ENCODE peak calls at places on chromosomes 6 and 20, in nine cellular contexts. One of them, this sample, is unnamed.

GRCh38 chr6:83221302-83221701 is 28.1 kb downstream of the RWDD2A start:
- DNase-seq in AG20443: no peak
- DNase-seq in activated CD4-positive, alpha-beta T cell treated with anti-CD3 and anti-CD28 coated beads, Interleukin-2, amount 50 U/mL, for 48 hours: no peak
- DNase-seq in germinal center: no peak
- DNase-seq in T1000: no peak
- DNase-seq in posterior vena cava: no peak
- DNase-seq in DMS153: no peak
- DNase-seq in HepG2: no peak
- DNase-seq in omental fat pad: no peak
- DNase-seq in this sample: no peak

GRCh38 chr6:169904051-169904922 is 152.9 kb downstream of the ERMARD start:
- DNase-seq in AG20443: no peak
- DNase-seq in omental fat pad: no peak
- DNase-seq in germinal center: no peak
- DNase-seq in posterior vena cava: peak
- DNase-seq in HepG2: no peak
- DNase-seq in activated CD4-positive, alpha-beta T cell treated with anti-CD3 and anti-CD28 coated beads, Interleukin-2, amount 50 U/mL, for 48 hours: no peak
- DNase-seq in DMS153: no peak
- DNase-seq in T1000: no peak
- DNase-seq in this sample: no peak

GRCh38 chr6:11093065-11093590 is 506 bp upstream of the SMIM13 start:
- DNase-seq in activated CD4-positive, alpha-beta T cell treated with anti-CD3 and anti-CD28 coated beads, Interleukin-2, amount 50 U/mL, for 48 hours: no peak
- DNase-seq in AG20443: no peak
- DNase-seq in T1000: no peak
- DNase-seq in posterior vena cava: peak
- DNase-seq in germinal center: peak
- DNase-seq in omental fat pad: no peak
- DNase-seq in HepG2: no peak
- DNase-seq in DMS153: no peak
- DNase-seq in this sample: no peak

GRCh38 chr6:24673625-24674024 is 6.7 kb downstream of the ACOT13 start:
- DNase-seq in posterior vena cava: no peak
- DNase-seq in germinal center: no peak
- DNase-seq in AG20443: no peak
- DNase-seq in activated CD4-positive, alpha-beta T cell treated with anti-CD3 and anti-CD28 coated beads, Interleukin-2, amount 50 U/mL, for 48 hours: no peak
- DNase-seq in omental fat pad: no peak
- DNase-seq in T1000: no peak
- DNase-seq in HepG2: no peak
- DNase-seq in DMS153: no peak
- DNase-seq in this sample: no peak

GRCh38 chr6:110319843-110320242 is 38.3 kb downstream of the METTL24 start:
- DNase-seq in T1000: no peak
- DNase-seq in germinal center: no peak
- DNase-seq in HepG2: no peak
- DNase-seq in AG20443: no peak
- DNase-seq in omental fat pad: no peak
- DNase-seq in activated CD4-positive, alpha-beta T cell treated with anti-CD3 and anti-CD28 coated beads, Interleukin-2, amount 50 U/mL, for 48 hours: no peak
- DNase-seq in posterior vena cava: no peak
- DNase-seq in DMS153: no peak
- DNase-seq in this sample: no peak

GRCh38 chr6:119108076-119108475 is 29.6 kb upstream of the FAM184A start:
- DNase-seq in HepG2: no peak
- DNase-seq in AG20443: no peak
- DNase-seq in T1000: no peak
- DNase-seq in activated CD4-positive, alpha-beta T cell treated with anti-CD3 and anti-CD28 coated beads, Interleukin-2, amount 50 U/mL, for 48 hours: no peak
- DNase-seq in germinal center: no peak
- DNase-seq in omental fat pad: no peak
- DNase-seq in posterior vena cava: no peak
- DNase-seq in DMS153: no peak
- DNase-seq in this sample: no peak

GRCh38 chr6:158287047-158287446 is 25.2 kb upstream of the TULP4 start:
- DNase-seq in germinal center: no peak
- DNase-seq in HepG2: no peak
- DNase-seq in activated CD4-positive, alpha-beta T cell treated with anti-CD3 and anti-CD28 coated beads, Interleukin-2, amount 50 U/mL, for 48 hours: no peak
- DNase-seq in AG20443: no peak
- DNase-seq in omental fat pad: no peak
- DNase-seq in DMS153: peak
- DNase-seq in posterior vena cava: no peak
- DNase-seq in T1000: no peak
- DNase-seq in this sample: no peak

GRCh38 chr6:82953871-82954270 is 111.8 kb downstream of the UBE3D start:
- DNase-seq in activated CD4-positive, alpha-beta T cell treated with anti-CD3 and anti-CD28 coated beads, Interleukin-2, amount 50 U/mL, for 48 hours: no peak
- DNase-seq in T1000: no peak
- DNase-seq in DMS153: no peak
- DNase-seq in germinal center: no peak
- DNase-seq in omental fat pad: no peak
- DNase-seq in HepG2: no peak
- DNase-seq in AG20443: no peak
- DNase-seq in posterior vena cava: no peak
- DNase-seq in this sample: no peak

GRCh38 chr6:22600059-22600458 is 30.7 kb downstream of the HDGFL1 start:
- DNase-seq in HepG2: no peak
- DNase-seq in posterior vena cava: no peak
- DNase-seq in germinal center: no peak
- DNase-seq in AG20443: no peak
- DNase-seq in activated CD4-positive, alpha-beta T cell treated with anti-CD3 and anti-CD28 coated beads, Interleukin-2, amount 50 U/mL, for 48 hours: no peak
- DNase-seq in omental fat pad: no peak
- DNase-seq in T1000: no peak
- DNase-seq in DMS153: no peak
- DNase-seq in this sample: no peak

GRCh38 chr6:108850669-108851467 is 2.6 kb downstream of the ARMC2 start:
- DNase-seq in T1000: no peak
- DNase-seq in DMS153: no peak
- DNase-seq in posterior vena cava: no peak
- DNase-seq in germinal center: no peak
- DNase-seq in omental fat pad: no peak
- DNase-seq in AG20443: no peak
- DNase-seq in HepG2: peak
- DNase-seq in activated CD4-positive, alpha-beta T cell treated with anti-CD3 and anti-CD28 coated beads, Interleukin-2, amount 50 U/mL, for 48 hours: no peak
- DNase-seq in this sample: no peak

GRCh38 chr6:91711518-91711917 is 1124.6 kb upstream of the MAP3K7 start:
- DNase-seq in omental fat pad: no peak
- DNase-seq in DMS153: no peak
- DNase-seq in HepG2: no peak
- DNase-seq in T1000: no peak
- DNase-seq in AG20443: no peak
- DNase-seq in germinal center: no peak
- DNase-seq in activated CD4-positive, alpha-beta T cell treated with anti-CD3 and anti-CD28 coated beads, Interleukin-2, amount 50 U/mL, for 48 hours: no peak
- DNase-seq in posterior vena cava: no peak
- DNase-seq in this sample: no peak

GRCh38 chr20:57650756-57651483 is 30.7 kb upstream of the ZBP1 start:
- DNase-seq in posterior vena cava: peak
- DNase-seq in germinal center: no peak
- DNase-seq in omental fat pad: peak
- DNase-seq in HepG2: no peak
- DNase-seq in AG20443: no peak
- DNase-seq in T1000: no peak
- DNase-seq in activated CD4-positive, alpha-beta T cell treated with anti-CD3 and anti-CD28 coated beads, Interleukin-2, amount 50 U/mL, for 48 hours: no peak
- DNase-seq in DMS153: no peak
- DNase-seq in this sample: no peak

GRCh38 chr20:2706688-2707352 is 14.2 kb downstream of the EBF4 start:
- DNase-seq in HepG2: no peak
- DNase-seq in omental fat pad: no peak
- DNase-seq in posterior vena cava: no peak
- DNase-seq in activated CD4-positive, alpha-beta T cell treated with anti-CD3 and anti-CD28 coated beads, Interleukin-2, amount 50 U/mL, for 48 hours: peak
- DNase-seq in T1000: no peak
- DNase-seq in AG20443: no peak
- DNase-seq in germinal center: no peak
- DNase-seq in DMS153: no peak
- DNase-seq in this sample: peak

GRCh38 chr20:32638848-32639247 is 34.9 kb downstream of the C20orf203 start:
- DNase-seq in posterior vena cava: no peak
- DNase-seq in HepG2: no peak
- DNase-seq in activated CD4-positive, alpha-beta T cell treated with anti-CD3 and anti-CD28 coated beads, Interleukin-2, amount 50 U/mL, for 48 hours: no peak
- DNase-seq in T1000: no peak
- DNase-seq in germinal center: no peak
- DNase-seq in omental fat pad: no peak
- DNase-seq in AG20443: no peak
- DNase-seq in DMS153: no peak
- DNase-seq in this sample: no peak

GRCh38 chr20:19540401-19540800 is 217.7 kb upstream of the RIN2 start:
- DNase-seq in omental fat pad: no peak
- DNase-seq in DMS153: no peak
- DNase-seq in AG20443: no peak
- DNase-seq in germinal center: peak
- DNase-seq in activated CD4-positive, alpha-beta T cell treated with anti-CD3 and anti-CD28 coated beads, Interleukin-2, amount 50 U/mL, for 48 hours: peak
- DNase-seq in HepG2: no peak
- DNase-seq in posterior vena cava: no peak
- DNase-seq in T1000: no peak
- DNase-seq in this sample: peak

GRCh38 chr6:40315055-40315454 is 272.1 kb downstream of the LRFN2 start:
- DNase-seq in HepG2: no peak
- DNase-seq in posterior vena cava: no peak
- DNase-seq in germinal center: no peak
- DNase-seq in T1000: no peak
- DNase-seq in activated CD4-positive, alpha-beta T cell treated with anti-CD3 and anti-CD28 coated beads, Interleukin-2, amount 50 U/mL, for 48 hours: no peak
- DNase-seq in DMS153: no peak
- DNase-seq in AG20443: no peak
- DNase-seq in omental fat pad: no peak
- DNase-seq in this sample: no peak

GRCh38 chr6:40258531-40258930 is 324.3 kb upstream of the MOCS1 start:
- DNase-seq in T1000: no peak
- DNase-seq in DMS153: no peak
- DNase-seq in activated CD4-positive, alpha-beta T cell treated with anti-CD3 and anti-CD28 coated beads, Interleukin-2, amount 50 U/mL, for 48 hours: no peak
- DNase-seq in AG20443: no peak
- DNase-seq in omental fat pad: no peak
- DNase-seq in HepG2: no peak
- DNase-seq in posterior vena cava: no peak
- DNase-seq in germinal center: no peak
- DNase-seq in this sample: no peak

GRCh38 chr20:45404438-45404837 is 3.7 kb upstream of the DBNDD2 start:
- DNase-seq in activated CD4-positive, alpha-beta T cell treated with anti-CD3 and anti-CD28 coated beads, Interleukin-2, amount 50 U/mL, for 48 hours: no peak
- DNase-seq in AG20443: no peak
- DNase-seq in T1000: no peak
- DNase-seq in posterior vena cava: no peak
- DNase-seq in HepG2: no peak
- DNase-seq in DMS153: peak
- DNase-seq in germinal center: no peak
- DNase-seq in omental fat pad: no peak
- DNase-seq in this sample: no peak

GRCh38 chr6:52547647-52548352 is 29.1 kb downstream of the TRAM2 start:
- DNase-seq in HepG2: peak
- DNase-seq in activated CD4-positive, alpha-beta T cell treated with anti-CD3 and anti-CD28 coated beads, Interleukin-2, amount 50 U/mL, for 48 hours: no peak
- DNase-seq in DMS153: no peak
- DNase-seq in posterior vena cava: no peak
- DNase-seq in omental fat pad: no peak
- DNase-seq in germinal center: no peak
- DNase-seq in T1000: peak
- DNase-seq in AG20443: no peak
- DNase-seq in this sample: peak

GRCh38 chr6:2429460-2429859 is 184.1 kb upstream of the GMDS start:
- DNase-seq in posterior vena cava: no peak
- DNase-seq in HepG2: no peak
- DNase-seq in germinal center: no peak
- DNase-seq in T1000: no peak
- DNase-seq in omental fat pad: no peak
- DNase-seq in AG20443: peak
- DNase-seq in DMS153: no peak
- DNase-seq in activated CD4-positive, alpha-beta T cell treated with anti-CD3 and anti-CD28 coated beads, Interleukin-2, amount 50 U/mL, for 48 hours: no peak
- DNase-seq in this sample: no peak

GRCh38 chr6:114874384-114874783 is 531.6 kb upstream of the HS3ST5 start:
- DNase-seq in omental fat pad: no peak
- DNase-seq in DMS153: no peak
- DNase-seq in AG20443: no peak
- DNase-seq in T1000: no peak
- DNase-seq in posterior vena cava: no peak
- DNase-seq in activated CD4-positive, alpha-beta T cell treated with anti-CD3 and anti-CD28 coated beads, Interleukin-2, amount 50 U/mL, for 48 hours: no peak
- DNase-seq in HepG2: no peak
- DNase-seq in germinal center: no peak
- DNase-seq in this sample: no peak

GRCh38 chr6:127439718-127440117 is 19.5 kb downstream of the KIAA0408 start:
- DNase-seq in germinal center: no peak
- DNase-seq in AG20443: no peak
- DNase-seq in posterior vena cava: no peak
- DNase-seq in activated CD4-positive, alpha-beta T cell treated with anti-CD3 and anti-CD28 coated beads, Interleukin-2, amount 50 U/mL, for 48 hours: no peak
- DNase-seq in DMS153: no peak
- DNase-seq in omental fat pad: no peak
- DNase-seq in HepG2: no peak
- DNase-seq in T1000: no peak
- DNase-seq in this sample: no peak

GRCh38 chr6:14442250-14442649 is 324.7 kb downstream of the CD83 start:
- DNase-seq in HepG2: no peak
- DNase-seq in posterior vena cava: no peak
- DNase-seq in activated CD4-positive, alpha-beta T cell treated with anti-CD3 and anti-CD28 coated beads, Interleukin-2, amount 50 U/mL, for 48 hours: no peak
- DNase-seq in T1000: no peak
- DNase-seq in AG20443: no peak
- DNase-seq in germinal center: no peak
- DNase-seq in omental fat pad: no peak
- DNase-seq in DMS153: no peak
- DNase-seq in this sample: no peak

GRCh38 chr6:109485536-109485935 is 2.5 kb upstream of the ZBTB24 start:
- DNase-seq in T1000: no peak
- DNase-seq in DMS153: no peak
- DNase-seq in HepG2: no peak
- DNase-seq in germinal center: no peak
- DNase-seq in omental fat pad: no peak
- DNase-seq in activated CD4-positive, alpha-beta T cell treated with anti-CD3 and anti-CD28 coated beads, Interleukin-2, amount 50 U/mL, for 48 hours: no peak
- DNase-seq in AG20443: no peak
- DNase-seq in posterior vena cava: no peak
- DNase-seq in this sample: no peak

This sample was measured in mucosa of gallbladder.